ENCODE peak calls at places on chromosomes 16 and 17, in seven cellular contexts. Z, A, H, Y, Q, O and V are unnamed samples. For H3K4me1 and H3K9me3, the result is how much of the 10 kb centered on the place peaks cover.

GRCh38 chr17:48498168-48498840 is 32.5 kb downstream of the HOXB1 start:
- DNase-seq in Z (no peak), A (no peak), H (no peak), Y (no peak), Q (no peak), O (no peak), V (no peak)

GRCh38 chr17:62807812-62808575 is at the start of gene MARCHF10:
- DNase-seq in Z (no peak), A (no peak), H (peak), Y (no peak), Q (no peak), O (no peak), V (no peak)

GRCh38 chr16:69563605-69564580 is 1.9 kb upstream of the NFAT5 start:
- DNase-seq in Z (no peak), A (no peak), H (peak), Y (no peak), Q (no peak), O (no peak), V (peak)

GRCh38 chr16:75497558-75497957 is 2.3 kb upstream of the CHST6 start:
- DNase-seq in Z (no peak), A (no peak), H (no peak), Y (no peak), Q (no peak), O (no peak), V (no peak)

GRCh38 chr16:81445143-81445922 is 725 bp downstream of the CMIP start:
- DNase-seq in Z (no peak), A (peak), H (peak), Y (peak), Q (no peak), O (peak), V (peak)

GRCh38 chr17:21298056-21298982 is 13.8 kb downstream of the MAP2K3 start:
- DNase-seq in Z (no peak), A (no peak), H (no peak), Y (no peak), Q (no peak), O (no peak), V (no peak)

GRCh38 chr17:79337053-79337452 is 262.4 kb downstream of the ENGASE start:
- DNase-seq in Z (no peak), A (no peak), H (no peak), Y (no peak), Q (no peak), O (no peak), V (no peak)

GRCh38 chr17:48616719-48617514 is 1.8 kb upstream of the HOXB8 start:
- DNase-seq in Z (no peak), A (no peak), H (no peak), Y (no peak), Q (no peak), O (no peak), V (no peak)

GRCh38 chr16:3645504-3646347 is 8.8 kb upstream of the DNASE1 start:
- DNase-seq in Z (peak), A (peak), H (peak), Y (no peak), Q (no peak), O (no peak), V (no peak)

GRCh38 chr17:66543526-66543925 is 241.1 kb downstream of the PRKCA start:
- DNase-seq in Z (no peak), A (no peak), H (no peak), Y (no peak), Q (no peak), O (no peak), V (peak)

GRCh38 chr17:10737786-10738185 is 8.0 kb upstream of the TMEM220 start:
- DNase-seq in Z (peak), A (no peak), H (no peak), Y (no peak), Q (no peak), O (no peak), V (no peak)

GRCh38 chr16:10868562-10869469 is 8.2 kb upstream of the CIITA start:
- DNase-seq in Z (no peak), A (no peak), H (no peak), Y (no peak), Q (peak), O (peak), V (no peak)

GRCh38 chr17:18182190-18182977 is 1.2 kb upstream of the ALKBH5 start:
- DNase-seq in Z (peak), A (no peak), H (peak), Y (no peak), Q (peak), O (peak), V (peak)

GRCh38 chr17:56592487-56593072 is 919 bp upstream of the NOG start:
- DNase-seq in Z (peak), A (peak), H (peak), Y (peak), Q (peak), O (peak), V (peak)

GRCh38 chr17:74780443-74781238 is 4.5 kb upstream of the NAT9 start:
- DNase-seq in Z (no peak), A (no peak), H (no peak), Y (peak), Q (no peak), O (no peak), V (no peak)

GRCh38 chr16:66326995-66327513 is 39.4 kb upstream of the CDH5 start:
- DNase-seq in Z (no peak), A (no peak), H (peak), Y (no peak), Q (no peak), O (no peak), V (no peak)

GRCh38 chr16:1005286-1005685 is 23.7 kb downstream of the SOX8 start:
- DNase-seq in Z (no peak), A (no peak), H (no peak), Y (no peak), Q (no peak), O (no peak), V (no peak)

GRCh38 chr16:17273142-17273561 is 197.6 kb downstream of the XYLT1 start:
- DNase-seq in Z (no peak), A (no peak), H (peak), Y (peak), Q (no peak), O (no peak), V (peak)

GRCh38 chr17:8674344-8675305 is 44.1 kb upstream of the MYH10 start:
- DNase-seq in Z (peak), A (no peak), H (no peak), Y (no peak), Q (peak), O (peak), V (no peak)

GRCh38 chr16:80337786-80338185 is 203.0 kb upstream of the DYNLRB2 start:
- DNase-seq in Z (no peak), A (no peak), H (no peak), Y (no peak), Q (no peak), O (no peak), V (no peak)

GRCh38 chr17:49592263-49592662 is 16.6 kb downstream of the NXPH3 start:
- DNase-seq in Z (no peak), A (peak), H (no peak), Y (no peak), Q (no peak), O (no peak), V (no peak)

GRCh38 chr16:89442588-89442987 is 47.8 kb downstream of the ANKRD11 start:
- DNase-seq in Z (no peak), A (peak), H (no peak), Y (no peak), Q (peak), O (peak), V (no peak)
- H3K4me1 ChIP-seq in Z (under half), A (half or more), H (half or more), Y (half or more), Q (half or more), O (under half), V (half or more)

GRCh38 chr16:50265716-50266336 is 525 bp upstream of the ADCY7 start:
- DNase-seq in Z (no peak), A (no peak), H (no peak), Y (no peak), Q (no peak), O (no peak), V (no peak)

GRCh38 chr16:50263940-50264929 is 2.1 kb upstream of the ADCY7 start:
- DNase-seq in Z (no peak), A (no peak), H (peak), Y (no peak), Q (no peak), O (no peak), V (no peak)

GRCh38 chr16:50267151-50267631 is 840 bp downstream of the ADCY7 start:
- DNase-seq in Z (no peak), A (no peak), H (no peak), Y (no peak), Q (no peak), O (no peak), V (peak)

GRCh38 chr16:50266337-50267091 is at the start of gene ADCY7:
- DNase-seq in Z (peak), A (peak), H (peak), Y (no peak), Q (peak), O (peak), V (peak)

DNA sequence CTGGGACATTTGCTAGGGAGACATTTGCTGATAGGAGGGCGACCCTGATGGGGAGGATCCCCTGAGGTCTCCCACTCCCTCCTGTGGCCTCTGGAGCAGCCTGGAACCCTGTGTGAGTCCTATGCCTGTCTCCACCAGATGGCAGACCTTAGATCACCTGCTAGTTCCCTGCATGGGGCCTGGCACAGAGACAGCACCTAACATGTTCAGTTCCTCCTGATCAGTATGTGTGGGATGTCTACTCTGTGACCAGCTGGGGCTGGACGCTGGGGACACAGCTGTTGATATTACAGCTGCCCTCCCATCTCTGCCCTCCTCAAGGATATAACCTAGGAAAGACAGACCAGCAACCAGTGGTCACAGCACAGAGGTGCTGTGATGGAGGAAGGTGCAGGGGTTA is 1.1 kb upstream of the ADCY7 start:
- DNase-seq in Z (no peak), A (no peak), H (peak), Y (no peak), Q (no peak), O (no peak), V (no peak)
- H3K4me3 ChIP-seq in Z (no peak), A (no peak), H (no peak), Y (no peak), Q (no peak), O (no peak), V (no peak)

GRCh38 chr16:35752012-35752772 is 2292.8 kb downstream of the TP53TG3F start:
- DNase-seq in Z (peak), A (no peak), H (no peak), Y (no peak), Q (no peak), O (no peak), V (no peak)

GRCh38 chr16:35752773-35753558 is 2293.6 kb downstream of the TP53TG3F start:
- DNase-seq in Z (peak), A (no peak), H (no peak), Y (no peak), Q (no peak), O (no peak), V (no peak)

GRCh38 chr16:35751191-35751941 is 2292.0 kb downstream of the TP53TG3F start:
- DNase-seq in Z (peak), A (no peak), H (no peak), Y (no peak), Q (no peak), O (no peak), V (no peak)

GRCh38 chr16:35753559-35754390 is 2294.4 kb downstream of the TP53TG3F start:
- DNase-seq in Z (no peak), A (no peak), H (peak), Y (no peak), Q (no peak), O (no peak), V (no peak)

GRCh38 chr16:35754391-35755369 is 2295.3 kb downstream of the TP53TG3F start:
- DNase-seq in Z (no peak), A (no peak), H (peak), Y (no peak), Q (no peak), O (no peak), V (no peak)
- H3K9me3 ChIP-seq in Z (under half), A (under half), H (under half), Y (under half), Q (under half), O (under half), V (under half)

GRCh38 chr17:82245144-82246039 is 16.6 kb downstream of the SLC16A3 start:
- DNase-seq in Z (no peak), A (no peak), H (no peak), Y (no peak), Q (no peak), O (no peak), V (no peak)

GRCh38 chr17:82246365-82247174 is 17.7 kb downstream of the SLC16A3 start:
- DNase-seq in Z (no peak), A (no peak), H (peak), Y (peak), Q (peak), O (peak), V (no peak)

GRCh38 chr17:82247175-82247823 is 18.5 kb downstream of the SLC16A3 start:
- DNase-seq in Z (no peak), A (no peak), H (no peak), Y (no peak), Q (peak), O (peak), V (no peak)

GRCh38 chr17:82244413-82245140 is 15.7 kb downstream of the SLC16A3 start:
- DNase-seq in Z (no peak), A (no peak), H (no peak), Y (no peak), Q (no peak), O (no peak), V (peak)

DNA sequence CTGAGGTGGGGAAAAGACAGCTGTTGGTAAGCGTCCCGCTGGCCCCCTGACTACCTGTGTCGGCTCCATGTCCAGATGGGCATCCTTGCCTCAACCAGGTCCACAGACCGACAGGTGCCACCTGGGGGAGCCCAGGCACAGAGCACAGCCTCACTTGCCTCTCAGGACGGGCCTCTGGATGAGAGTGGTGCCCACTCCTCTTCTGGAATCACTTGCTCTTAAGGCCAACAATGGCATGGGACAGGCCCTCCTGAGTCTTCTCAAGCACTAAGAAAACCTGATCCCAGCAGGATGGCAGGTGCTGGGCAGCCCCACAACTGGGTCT is 17.2 kb downstream of the SLC16A3 start:
- DNase-seq in Z (no peak), A (no peak), H (no peak), Y (no peak), Q (no peak), O (no peak), V (no peak)
- H3K4me1 ChIP-seq in Z (under half), A (under half), H (under half), Y (half or more), Q (half or more), O (under half), V (under half)

DNA sequence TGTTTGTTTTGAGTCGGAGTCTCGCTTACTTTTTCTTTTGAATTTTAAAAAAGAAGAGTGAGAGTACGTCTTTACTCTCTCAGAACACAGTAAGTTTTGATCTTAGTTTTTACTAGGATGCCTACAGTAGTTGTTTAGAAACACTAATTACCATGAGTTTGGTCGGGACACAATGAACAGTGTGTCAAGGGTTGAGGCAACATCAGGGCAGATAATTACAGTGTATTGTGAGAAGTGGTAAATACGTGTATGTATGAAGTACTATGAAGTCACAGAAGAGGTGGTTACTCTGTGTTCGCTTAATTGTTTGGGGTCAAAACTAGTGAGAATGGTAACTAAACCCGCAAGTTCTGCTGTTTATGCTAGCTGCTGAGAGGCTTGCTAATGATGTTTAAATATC is 18.2 kb downstream of the PAFAH1B1 start:
- DNase-seq in Z (no peak), A (no peak), H (no peak), Y (no peak), Q (no peak), O (no peak), V (no peak)
- H3K4me3 ChIP-seq in Z (no peak), A (no peak), H (no peak), Y (no peak), Q (no peak), O (no peak), V (no peak)

DNA sequence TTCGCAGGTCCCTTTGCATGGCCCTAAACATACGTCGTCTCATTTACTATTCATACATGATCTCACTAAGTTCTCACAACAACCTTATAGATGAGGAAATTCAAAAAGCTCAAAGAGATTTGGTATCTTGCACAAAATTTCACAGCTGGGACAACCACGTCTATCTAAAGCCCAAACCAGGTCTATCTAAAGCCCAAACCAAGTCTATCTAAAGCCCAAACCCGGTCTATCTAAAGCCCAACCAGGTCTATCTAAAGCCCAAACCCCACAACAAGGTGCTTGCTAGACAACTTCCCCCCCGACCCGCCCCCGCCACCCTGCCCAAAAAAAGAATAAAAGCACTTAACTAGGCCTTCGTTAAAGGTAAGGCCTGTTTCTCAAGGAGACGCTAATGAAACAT is 174.9 kb downstream of the VPS53 start:
- DNase-seq in Z (no peak), A (no peak), H (no peak), Y (no peak), Q (no peak), O (no peak), V (no peak)
- H3K9me3 ChIP-seq in Z (under half), A (under half), H (under half), Y (under half), Q (under half), O (under half), V (under half)

GRCh38 chr17:1627219-1627986 is 1.2 kb downstream of the SLC43A2 start:
- DNase-seq in Z (peak), A (no peak), H (peak), Y (no peak), Q (peak), O (peak), V (no peak)

GRCh38 chr17:1624650-1625049 is 4.0 kb downstream of the SLC43A2 start:
- DNase-seq in Z (no peak), A (no peak), H (no peak), Y (no peak), Q (no peak), O (no peak), V (no peak)

GRCh38 chr17:1625053-1625452 is 3.6 kb downstream of the SLC43A2 start:
- DNase-seq in Z (no peak), A (no peak), H (peak), Y (no peak), Q (no peak), O (no peak), V (no peak)

GRCh38 chr17:1626333-1626732 is 2.3 kb downstream of the SLC43A2 start:
- DNase-seq in Z (no peak), A (no peak), H (peak), Y (no peak), Q (no peak), O (no peak), V (no peak)

GRCh38 chr17:1625507-1626080 is 3.0 kb downstream of the SLC43A2 start:
- DNase-seq in Z (no peak), A (no peak), H (peak), Y (no peak), Q (no peak), O (no peak), V (no peak)
- H3K4me1 ChIP-seq in Z (under half), A (under half), H (under half), Y (under half), Q (under half), O (under half), V (under half)